ENCODE peak calls at places on chromosomes 6 and 20, in six cellular contexts. R, Z, X, I, F and L are unnamed samples.

GRCh38 chr20:62405108-62405980 is 1.7 kb downstream of the CABLES2 start:
- DNase-seq in Z (no peak), R (peak), F (peak), I (peak), X (no peak), L (peak)

GRCh38 chr20:35871311-35871771 is 83.0 kb downstream of the SCAND1 start:
- DNase-seq in F (peak), X (no peak), Z (no peak), I (no peak), R (no peak), L (peak)

GRCh38 chr6:47485491-47486135 is 8.0 kb downstream of the CD2AP start:
- DNase-seq in F (peak), I (no peak), Z (no peak), X (no peak), R (no peak), L (no peak)

GRCh38 chr20:47099749-47100515 is 205.3 kb downstream of the EYA2 start:
- DNase-seq in R (no peak), I (peak), F (no peak), Z (no peak), X (no peak), L (peak)

GRCh38 chr20:58623579-58624473 is 27.3 kb upstream of the STX16 start:
- DNase-seq in I (peak), F (peak), R (peak), X (peak), Z (no peak), L (peak)

GRCh38 chr20:12925214-12925755 is 83.5 kb upstream of the SPTLC3 start:
- DNase-seq in I (peak), X (peak), Z (peak), R (peak), F (peak), L (peak)

GRCh38 chr20:11231742-11232141 is 557.9 kb upstream of the JAG1 start:
- DNase-seq in I (no peak), R (no peak), X (no peak), Z (no peak), F (no peak), L (no peak)

GRCh38 chr20:63151554-63152321 is 64.2 kb downstream of the YTHDF1 start:
- DNase-seq in Z (no peak), X (no peak), I (peak), R (no peak), F (no peak), L (peak)

GRCh38 chr20:37319120-37319717 is 26.7 kb upstream of the SRC start:
- DNase-seq in X (no peak), Z (no peak), R (peak), I (no peak), F (peak), L (no peak)

GRCh38 chr6:106620931-106621672 is 8.2 kb downstream of the RTN4IP1 start:
- DNase-seq in Z (no peak), X (no peak), I (no peak), R (peak), F (no peak), L (no peak)

GRCh38 chr6:41560440-41561192 is 14.4 kb downstream of the FOXP4 start:
- DNase-seq in Z (peak), F (no peak), I (peak), R (no peak), X (no peak), L (peak)

GRCh38 chr20:47549671-47550070 is 48.0 kb downstream of the NCOA3 start:
- DNase-seq in I (no peak), Z (no peak), F (no peak), X (no peak), R (no peak), L (no peak)

GRCh38 chr6:125511809-125512341 is 210.1 kb upstream of the HDDC2 start:
- DNase-seq in I (peak), Z (no peak), X (peak), F (peak), R (peak), L (no peak)

GRCh38 chr6:31586013-31586412 is at the start of gene LST1:
- DNase-seq in X (no peak), Z (no peak), F (no peak), I (no peak), R (no peak), L (no peak)

GRCh38 chr6:123427008-123427407 is 209.7 kb downstream of the TRDN start:
- DNase-seq in I (no peak), R (no peak), X (no peak), F (no peak), Z (no peak), L (no peak)

GRCh38 chr20:63873477-63873971 is 8.5 kb downstream of the TPD52L2 start:
- DNase-seq in Z (no peak), I (peak), X (peak), R (no peak), F (peak), L (no peak)

GRCh38 chr6:31734703-31735500 is 1.4 kb downstream of the CLIC1 start:
- DNase-seq in F (peak), R (no peak), I (peak), X (peak), Z (peak), L (peak)

GRCh38 chr20:8855315-8855714 is 213.6 kb upstream of the PLCB4 start:
- DNase-seq in I (peak), R (peak), F (peak), X (peak), Z (no peak), L (peak)

GRCh38 chr20:32333988-32334885 is 23.9 kb upstream of the ASXL1 start:
- DNase-seq in R (no peak), I (no peak), Z (no peak), X (no peak), F (peak), L (peak)

GRCh38 chr6:41638002-41638800 is at the start of gene MDFI:
- DNase-seq in Z (no peak), R (no peak), F (no peak), I (no peak), X (no peak), L (no peak)

GRCh38 chr6:108544586-108544985 is 16.1 kb upstream of the FOXO3 start:
- DNase-seq in R (no peak), X (no peak), I (peak), Z (no peak), F (no peak), L (no peak)